ENCODE peak calls at places on chromosomes 12 and 14, in nine cellular contexts. B is NB4; X is AG04449; S is ovary; M is testis; N is CD8-positive, alpha-beta T cell; E is lung; K is epithelial cell of esophagus; D is WERI-Rb-1. C is an unnamed sample.

GRCh38 chr14:61229475-61229888 is 51.7 kb downstream of the TMEM30B start:
- DNase-seq in B (no peak), X (no peak), S (no peak), M (no peak), N (no peak), E (no peak), K (no peak), D (no peak), C (no peak)

GRCh38 chr12:752673-753400 is 458 bp downstream of the WNK1 start:
- DNase-seq in B (peak; percentile 71), X (no peak), S (peak; percentile 59), M (peak; percentile 45), N (peak; percentile 18), E (peak; percentile 54), K (peak; percentile 57), D (peak; percentile 39), C (no peak)

GRCh38 chr12:105167346-105167745 is 59.8 kb downstream of the WASHC4 start:
- DNase-seq in B (no peak), X (no peak), S (no peak), M (no peak), N (no peak), E (no peak), K (no peak), D (no peak), C (no peak)

GRCh38 chr12:132353811-132354210 is 24.4 kb upstream of the GALNT9 start:
- DNase-seq in B (no peak), X (no peak), S (no peak), M (no peak), N (no peak), E (no peak), K (no peak), D (peak; percentile 89), C (no peak)

GRCh38 chr12:13093191-13093849 is 10.1 kb downstream of the GSG1 start:
- DNase-seq in B (no peak), X (no peak), S (no peak), M (no peak), N (no peak), E (no peak), K (no peak), D (peak; percentile 76), C (no peak)

GRCh38 chr14:83988274-83988673 is 1541.7 kb upstream of the FLRT2 start:
- DNase-seq in B (peak; percentile 82), X (no peak), S (no peak), M (no peak), N (no peak), E (no peak), K (no peak), D (no peak), C (no peak)

GRCh38 chr14:58151701-58152568 is at the start of gene ARMH4:
- DNase-seq in B (peak; percentile 81), X (no peak), S (peak; percentile 84), M (peak; percentile 95), N (peak; percentile 36), E (peak; percentile 83), K (peak; percentile 86), D (peak; percentile 92), C (no peak)

GRCh38 chr14:95426116-95426475 is 90.4 kb downstream of the SYNE3 start:
- DNase-seq in B (no peak), X (no peak), S (no peak), M (no peak), N (no peak), E (no peak), K (no peak), D (no peak), C (no peak)

GRCh38 chr12:124310785-124311184 is 15.9 kb downstream of the RFLNA start:
- DNase-seq in B (no peak), X (no peak), S (no peak), M (no peak), N (no peak), E (no peak), K (no peak), D (no peak), C (no peak)

GRCh38 chr14:56294125-56294524 is 175.9 kb downstream of the PELI2 start:
- DNase-seq in B (no peak), X (no peak), S (no peak), M (no peak), N (no peak), E (no peak), K (peak; percentile 28), D (no peak), C (no peak)
- TF ChIP-seq CTCF in B (no peak), X (no peak), S (no peak), M (no peak), N (no peak), E (no peak), K (peak; percentile 44), D (peak; percentile 57), C (no peak)

GRCh38 chr14:104932676-104933631 is 8.3 kb downstream of the PLD4 start:
- DNase-seq in B (peak; percentile 74), X (peak; percentile 10), S (peak; percentile 79), M (peak; percentile 80), N (peak; percentile 78), E (peak; percentile 86), K (peak; percentile 69), D (peak; percentile 86), C (peak; percentile 37)
- H3K4me3 ChIP-seq in B (no peak overlapping the region), X (peak overlapping the region; percentile 50), S (peak overlapping the region; percentile 59), M (peak overlapping the region; percentile 68), N (peak overlapping the region; percentile 53), E (peak overlapping the region; percentile 34), K (peak overlapping the region; percentile 29), D (peak overlapping the region; percentile 34), C (peak overlapping the region; percentile 41)

GRCh38 chr14:100074431-100075100 is 9.3 kb downstream of the EVL start:
- DNase-seq in B (no peak), X (no peak), S (no peak), M (no peak), N (no peak), E (no peak), K (no peak), D (no peak), C (no peak)

GRCh38 chr14:100076133-100076532 is 10.9 kb downstream of the EVL start:
- DNase-seq in B (peak; percentile 96), X (no peak), S (no peak), M (no peak), N (no peak), E (no peak), K (no peak), D (peak; percentile 22), C (no peak)

GRCh38 chr14:100071545-100071944 is 6.3 kb downstream of the EVL start:
- DNase-seq in B (no peak), X (no peak), S (no peak), M (no peak), N (no peak), E (no peak), K (no peak), D (no peak), C (no peak)

GRCh38 chr14:100070310-100070709 is 5.1 kb downstream of the EVL start:
- DNase-seq in B (no peak), X (no peak), S (no peak), M (no peak), N (no peak), E (no peak), K (no peak), D (no peak), C (no peak)

DNA sequence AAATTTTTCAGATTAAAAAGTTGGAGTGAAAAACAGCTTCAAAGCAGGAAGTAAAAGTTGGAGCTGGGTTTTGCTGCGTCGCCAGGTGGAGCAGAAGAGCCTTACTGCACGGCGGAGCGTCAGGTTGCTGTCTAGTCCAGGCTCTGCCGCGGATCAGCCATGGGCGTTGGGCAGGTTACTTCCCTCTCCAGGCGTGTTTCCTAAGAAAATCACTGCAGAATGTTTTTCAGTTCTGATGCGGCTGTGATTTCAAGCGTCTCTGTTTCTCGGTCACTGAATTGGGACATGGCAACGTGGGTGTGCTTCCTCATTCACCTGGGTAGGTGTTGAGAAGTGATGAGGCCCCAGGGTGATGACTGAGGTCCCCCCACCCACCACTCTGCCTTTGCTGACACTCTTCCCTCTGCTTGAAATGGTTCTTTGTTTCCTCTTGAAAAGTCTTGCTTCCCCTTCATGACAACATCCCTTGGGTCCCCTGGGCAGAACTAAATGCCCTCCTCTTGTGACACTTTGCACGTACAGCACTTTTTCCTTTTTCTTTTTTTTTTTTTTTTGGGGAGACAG is 7.6 kb downstream of the EVL start:
- DNase-seq in B (peak; percentile 84), X (no peak), S (no peak), M (no peak), N (no peak), E (peak; percentile 52), K (peak; percentile 86), D (no peak), C (no peak)
- TF ChIP-seq CTCF in B (no peak), X (no peak), S (no peak), M (no peak), N (peak; percentile 75), E (peak; percentile 35), K (peak; percentile 90), D (no peak), C (no peak)

DNA sequence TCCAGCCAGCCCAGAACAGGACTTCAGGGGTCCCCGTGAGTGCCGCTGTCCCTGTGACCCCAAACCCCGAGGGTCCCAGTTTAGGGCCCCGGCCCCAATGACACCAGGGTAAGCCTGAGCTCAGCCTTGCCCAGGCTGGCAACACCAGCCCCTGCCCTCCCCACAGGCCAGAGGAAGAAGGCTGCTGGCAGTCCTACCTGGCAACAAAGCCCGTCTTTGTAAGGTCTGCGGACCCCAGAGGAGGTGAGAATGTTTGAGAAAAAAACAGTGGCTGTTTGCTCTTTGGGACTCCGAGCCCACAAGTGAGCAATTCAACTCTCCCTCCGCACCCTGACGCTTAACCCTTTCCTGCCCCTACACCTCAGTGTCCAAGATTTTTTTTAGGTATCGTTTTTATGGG is 1.7 kb downstream of the CDK2AP1 start:
- DNase-seq in B (no peak), X (no peak), S (no peak), M (no peak), N (no peak), E (no peak), K (no peak), D (no peak), C (no peak)
- H3K4me3 ChIP-seq in B (peak overlapping the region; percentile 66), X (peak overlapping the region; percentile 85), S (peak overlapping the region; percentile 69), M (peak overlapping the region; percentile 77), N (peak overlapping the region; percentile 65), E (peak overlapping the region; percentile 21), K (peak overlapping the region; percentile 75), D (peak overlapping the region; percentile 81), C (peak overlapping the region; percentile 80)

GRCh38 chr12:128951448-128951847 is 98.2 kb downstream of the GLT1D1 start:
- DNase-seq in B (no peak), X (no peak), S (no peak), M (no peak), N (no peak), E (no peak), K (no peak), D (peak; percentile 30), C (no peak)
- TF ChIP-seq CTCF in B (no peak), X (no peak), S (no peak), M (no peak), N (no peak), E (no peak), K (no peak), D (peak; percentile 44), C (no peak)

DNA sequence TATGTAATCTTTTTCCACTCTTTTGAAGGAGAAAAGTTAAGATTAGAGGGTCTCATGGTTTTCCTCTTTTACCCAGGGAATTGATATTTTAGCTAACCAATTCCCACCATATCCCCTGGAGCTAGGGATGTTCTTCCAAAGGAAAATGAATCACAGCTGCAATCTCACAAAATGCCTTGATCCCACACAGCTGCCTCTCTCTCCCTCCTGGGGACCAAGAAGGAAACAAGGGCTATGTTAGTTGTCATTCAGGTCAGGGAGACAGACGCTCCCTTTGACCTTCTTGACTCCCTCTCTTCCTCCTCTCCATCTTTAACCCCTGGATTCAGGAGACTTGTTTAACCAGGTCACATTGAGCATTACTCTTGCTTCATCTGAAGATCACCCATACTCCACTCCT is 9.5 kb downstream of the DCN start:
- DNase-seq in B (no peak), X (no peak), S (no peak), M (no peak), N (no peak), E (no peak), K (no peak), D (no peak), C (no peak)
- H3K4me3 ChIP-seq in B (no peak overlapping the region), X (no peak overlapping the region), S (peak overlapping the region; percentile 50), M (no peak overlapping the region), N (no peak overlapping the region), E (no peak overlapping the region), K (no peak overlapping the region), D (no peak overlapping the region), C (no peak overlapping the region)